ENCODE peak calls at places on chromosomes 13 and 19, in seven cellular contexts. J is transverse colon, B is tibial nerve, Z is stomach, U is HepG2, I is NB4, O is lower leg skin. M is an unnamed sample.
A peak's percentile ranks its signal among the peaks of the same experiment; 100 is the strongest.

GRCh38 chr13:87656311-87656710 is 14.9 kb upstream of the SLITRK5 start:
- DNase-seq in U (no peak), Z (no peak), B (no peak), I (no peak), J (no peak), O (no peak), M (no peak)

GRCh38 chr19:6126335-6126974 is 9.0 kb upstream of the ACSBG2 start:
- DNase-seq in U (peak; percentile 67), Z (no peak), J (no peak), B (no peak), I (peak; percentile 71), O (no peak), M (peak; percentile 65)

GRCh38 chr19:17841810-17842662 is 5.7 kb downstream of the JAK3 start:
- DNase-seq in Z (peak; percentile 86), U (no peak), I (peak; percentile 40), J (peak; percentile 80), B (peak; percentile 80), O (peak; percentile 53), M (peak; percentile 32)

GRCh38 chr19:5903054-5903501 is 512 bp downstream of the NDUFA11 start:
- DNase-seq in J (no peak), I (peak; percentile 22), U (no peak), O (no peak), B (no peak), Z (no peak), M (peak; percentile 73)

GRCh38 chr19:4780860-4781259 is 10.7 kb upstream of the FEM1A start:
- DNase-seq in U (no peak), I (no peak), J (no peak), Z (no peak), O (no peak), B (no peak), M (no peak)

GRCh38 chr13:105346141-105346766 is 1189.2 kb downstream of the EFNB2 start:
- DNase-seq in J (no peak), O (no peak), I (no peak), U (peak; percentile 0), B (no peak), Z (no peak), M (no peak)

GRCh38 chr13:28678809-28679208 is 19.9 kb downstream of the POMP start:
- DNase-seq in I (no peak), Z (no peak), O (no peak), J (no peak), B (no peak), U (no peak), M (no peak)

GRCh38 chr13:23963184-23963931 is 66.1 kb upstream of the C1QTNF9B start:
- DNase-seq in Z (no peak), B (no peak), U (no peak), J (no peak), I (no peak), O (no peak), M (no peak)

GRCh38 chr19:19115954-19116353 is 22.3 kb downstream of the TMEM161A start:
- DNase-seq in U (peak; percentile 45), O (no peak), I (peak; percentile 54), Z (peak; percentile 29), J (peak; percentile 55), B (peak; percentile 19), M (peak; percentile 73)

GRCh38 chr13:27523345-27524073 is 73.1 kb upstream of the MTIF3 start:
- DNase-seq in U (no peak), O (no peak), J (no peak), Z (no peak), I (peak; percentile 37), B (peak; percentile 7), M (no peak)

GRCh38 chr13:98839826-98840769 is 87.6 kb upstream of the SLC15A1 start:
- DNase-seq in O (no peak), Z (peak; percentile 62), J (peak; percentile 51), I (peak; percentile 65), U (peak; percentile 46), B (peak; percentile 47), M (peak; percentile 42)

GRCh38 chr19:42433503-42434260 is 6.5 kb upstream of the LIPE start:
- DNase-seq in O (peak; percentile 68), I (peak; percentile 54), Z (peak; percentile 80), U (peak; percentile 95), B (peak; percentile 90), J (peak; percentile 93), M (peak; percentile 76)

GRCh38 chr13:75771818-75772217 is 135.7 kb downstream of the LMO7 start:
- DNase-seq in O (no peak), I (no peak), U (no peak), B (no peak), J (no peak), Z (no peak), M (no peak)

GRCh38 chr19:55225415-55225958 is 3.1 kb downstream of the TMEM86B start:
- DNase-seq in I (peak; percentile 28), U (no peak), Z (no peak), B (no peak), O (no peak), J (no peak), M (no peak)
- TF ChIP-seq POLR2A in I (no peak), U (no peak), Z (no peak), B (no peak), O (no peak), J (no peak), M (no peak)

GRCh38 chr19:49469828-49470614 is 4.0 kb upstream of the FLT3LG start:
- DNase-seq in I (peak; percentile 89), Z (peak; percentile 40), B (no peak), J (peak; percentile 72), O (no peak), U (no peak), M (no peak)
- TF ChIP-seq POLR2A in I (no peak), Z (no peak), B (no peak), J (no peak), O (no peak), U (no peak), M (no peak)

DNA sequence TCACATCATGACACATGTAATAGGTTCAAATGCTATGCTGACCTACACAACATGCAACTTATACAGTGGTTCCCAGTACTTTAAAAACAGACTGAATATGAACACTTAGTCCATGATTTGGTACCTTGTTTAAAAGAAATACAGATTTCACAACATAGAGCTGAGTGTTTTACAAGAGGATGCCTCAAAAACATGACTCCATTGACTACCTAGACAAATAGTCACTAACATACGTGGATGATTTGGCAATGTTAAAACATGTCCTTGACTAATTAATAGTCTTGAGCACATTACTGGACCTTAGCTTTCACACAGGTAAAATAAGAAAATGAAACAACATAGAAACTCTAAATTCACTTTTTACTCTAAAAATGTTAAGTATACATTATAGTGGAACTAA is 300.1 kb downstream of the DIAPH3 start:
- DNase-seq in U (no peak), J (no peak), I (no peak), B (no peak), Z (no peak), O (no peak), M (no peak)
- TF ChIP-seq POLR2A in U (no peak), J (no peak), I (no peak), B (no peak), Z (no peak), O (no peak), M (no peak)

DNA sequence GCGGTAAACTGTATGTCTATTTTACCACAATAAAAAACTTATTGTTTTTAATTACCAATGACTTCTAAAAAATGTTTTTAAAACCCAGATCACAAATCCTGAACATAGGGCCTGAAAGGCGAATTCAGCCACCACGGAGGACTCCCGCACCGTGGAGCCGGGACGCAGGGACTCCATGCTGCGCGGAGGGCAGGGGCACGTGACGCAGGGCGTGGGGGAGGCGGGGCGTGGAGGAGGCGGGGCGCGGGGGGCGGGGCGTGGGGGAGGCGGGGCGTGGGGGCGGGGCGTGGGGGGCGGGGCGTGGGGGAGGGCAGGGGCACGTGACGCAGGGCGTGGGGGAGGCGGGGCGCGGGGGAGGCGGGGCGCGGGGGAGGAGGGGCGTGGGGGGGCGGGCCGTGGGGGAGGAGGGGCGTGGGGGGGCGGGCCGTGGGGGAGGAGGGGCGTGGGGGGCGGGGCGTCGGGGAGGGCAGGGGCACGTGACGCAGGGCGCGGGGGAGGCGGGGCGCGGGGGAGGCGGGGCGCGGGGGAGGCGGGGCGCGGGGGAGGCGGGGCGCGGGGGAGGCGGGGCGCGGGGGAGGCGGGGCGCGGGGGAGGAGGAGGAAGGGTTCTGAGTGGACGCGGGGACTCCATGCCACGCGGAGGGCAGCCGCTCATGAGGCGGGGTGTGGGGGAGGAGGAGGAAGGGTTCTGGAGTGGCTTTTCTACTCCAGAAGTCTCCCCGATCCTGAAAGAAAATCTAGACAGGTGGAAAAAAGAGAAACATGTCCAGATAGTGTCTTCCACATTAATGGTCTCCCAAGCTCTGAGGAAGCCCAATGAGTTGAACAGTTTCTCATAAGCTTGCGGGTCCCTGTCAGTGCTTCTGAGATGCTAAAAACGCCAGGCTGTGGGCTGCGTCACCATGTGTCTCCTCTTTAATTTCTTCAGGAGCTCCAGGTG is 4.4 kb upstream of the PROZ start:
- DNase-seq in I (peak; percentile 67), Z (peak; percentile 83), B (peak; percentile 70), O (peak; percentile 68), U (peak; percentile 49), J (peak; percentile 85), M (peak; percentile 90)
- TF ChIP-seq POLR2A in I (peak; percentile 36), Z (no peak), B (peak; percentile 59), O (peak; percentile 65), U (peak; percentile 88), J (peak; percentile 44), M (peak; percentile 36)

GRCh38 chr19:13162749-13163608 is 12.8 kb downstream of the IER2 start:
- DNase-seq in O (peak; percentile 96), U (peak; percentile 98), I (peak; percentile 96), J (peak; percentile 99), B (peak; percentile 91), Z (peak; percentile 99), M (peak; percentile 97)
- TF ChIP-seq POLR2A in O (peak; percentile 8), U (peak; percentile 76), I (peak; percentile 38), J (peak; percentile 64), B (peak; percentile 58), Z (peak; percentile 64), M (peak; percentile 69)

DNA sequence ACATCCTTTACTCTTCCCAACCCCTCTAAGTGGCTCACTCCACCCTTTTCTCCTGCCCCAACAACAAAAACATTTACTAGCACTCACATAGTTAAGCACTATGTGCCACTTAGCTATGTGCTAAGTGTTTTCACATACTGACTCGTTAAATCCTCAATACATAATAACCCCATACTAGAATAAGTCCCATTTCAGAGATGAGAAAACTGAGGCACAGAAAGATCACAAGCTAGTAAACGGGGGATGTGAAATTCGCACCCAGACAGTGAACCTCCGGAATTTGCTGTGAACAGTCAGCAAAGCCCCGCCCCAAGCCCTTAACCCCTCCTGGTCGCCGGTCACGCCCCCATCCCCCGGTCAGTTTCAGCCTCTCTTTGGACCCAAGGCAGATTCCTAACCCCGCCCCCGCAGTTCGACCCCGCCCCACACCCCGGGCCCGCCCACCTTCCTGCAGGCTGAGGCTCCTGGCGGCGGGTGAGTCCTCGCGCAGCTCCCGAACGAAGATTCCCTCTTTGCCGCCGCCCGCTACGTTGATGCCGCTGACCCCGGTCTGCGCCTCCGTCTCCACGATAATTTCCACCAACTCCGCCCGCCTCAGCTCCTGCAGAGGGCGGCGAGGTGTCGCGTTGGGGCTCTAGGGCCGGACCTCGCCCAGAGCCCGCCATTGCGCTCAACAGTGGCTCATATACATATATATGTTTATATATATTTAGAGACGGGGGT is 9.8 kb downstream of the PRX start:
- DNase-seq in Z (peak; percentile 90), O (peak; percentile 90), J (peak; percentile 95), B (peak; percentile 85), I (peak; percentile 87), U (peak; percentile 84), M (peak; percentile 82)
- TF ChIP-seq POLR2A in Z (no peak), O (no peak), J (peak; percentile 48), B (peak; percentile 44), I (no peak), U (no peak), M (no peak)